ENCODE peak calls at places on chromosomes 5 and 9, in nine cellular contexts. B is A549, X is stomach, V is tibial nerve, S is NB4, L is body of pancreas, H is lower leg skin, E is ovary, P is IMR-90. D is an unnamed sample.

GRCh38 chr9:21688108-21689102 is 114.0 kb upstream of the MTAP start:
- DNase-seq in S (no peak), E (no peak), B (peak), V (no peak), X (peak), P (peak), H (no peak), L (no peak), D (no peak)

GRCh38 chr5:78467140-78467539 is 106.7 kb downstream of the SCAMP1 start:
- DNase-seq in X (no peak), B (no peak), S (no peak), V (no peak), E (no peak), L (no peak), H (no peak), P (no peak), D (no peak)

GRCh38 chr9:18985464-18985951 is 47.5 kb downstream of the SAXO1 start:
- DNase-seq in X (peak), E (no peak), S (no peak), P (no peak), L (no peak), B (no peak), V (no peak), H (no peak), D (peak)

GRCh38 chr9:120531683-120532300 is 48.2 kb downstream of the CDK5RAP2 start:
- DNase-seq in B (peak), V (no peak), H (no peak), S (peak), P (peak), E (no peak), L (no peak), X (no peak), D (peak)

GRCh38 chr9:127522727-127523126 is 71.4 kb downstream of the LRSAM1 start:
- DNase-seq in S (no peak), V (no peak), E (no peak), H (no peak), B (peak), X (no peak), L (no peak), P (no peak), D (no peak)

GRCh38 chr5:115530426-115530825 is 14.1 kb downstream of the FEM1C start:
- DNase-seq in B (no peak), P (no peak), H (no peak), X (no peak), V (no peak), S (no peak), L (no peak), E (no peak), D (no peak)

GRCh38 chr5:134184155-134185135 is 7.7 kb upstream of the SKP1 start:
- DNase-seq in V (peak), E (peak), H (peak), B (peak), L (peak), P (peak), X (peak), S (peak), D (peak)

GRCh38 chr5:150255659-150256415 is 33.7 kb downstream of the CAMK2A start:
- DNase-seq in H (no peak), V (no peak), S (no peak), E (no peak), B (no peak), L (no peak), X (no peak), P (peak), D (no peak)

GRCh38 chr9:98995059-98995665 is 51.5 kb downstream of the COL15A1 start:
- DNase-seq in L (peak), S (no peak), P (no peak), B (no peak), H (peak), E (no peak), V (no peak), X (peak), D (peak)

GRCh38 chr5:56641635-56642255 is 173.6 kb upstream of the MAP3K1 start:
- DNase-seq in V (no peak), P (no peak), S (no peak), H (no peak), B (no peak), X (no peak), E (no peak), L (no peak), D (no peak)

DNA sequence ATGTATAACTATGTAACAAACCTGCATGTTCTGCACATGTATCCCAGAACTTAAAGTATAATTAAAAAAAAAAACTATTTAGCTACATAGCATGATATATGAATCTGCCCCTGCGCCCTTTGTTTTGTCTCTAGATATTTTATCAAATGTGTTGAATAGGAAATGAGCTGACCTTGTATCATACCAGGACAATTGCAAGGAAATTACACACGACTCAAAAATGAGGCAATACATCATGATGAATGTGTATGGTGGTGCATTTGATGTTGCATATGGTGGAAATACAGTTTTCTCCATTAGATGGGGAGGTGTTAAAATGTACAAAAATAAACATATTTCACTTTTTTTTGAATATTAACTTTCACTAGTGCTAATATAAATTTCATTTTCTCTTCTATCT is 28.6 kb upstream of the CEP78 start:
- DNase-seq in S (no peak), H (no peak), B (no peak), X (no peak), E (no peak), P (no peak), V (no peak), L (no peak), D (no peak)
- TF ChIP-seq POLR2A in S (no peak), H (no peak), B (no peak), X (no peak), E (no peak), P (no peak), V (no peak), L (no peak), D (no peak)

GRCh38 chr9:137084526-137084925 is 2.3 kb upstream of the MAN1B1 start:
- DNase-seq in P (no peak), E (peak), L (no peak), V (no peak), X (no peak), H (no peak), B (no peak), S (no peak), D (no peak)
- H3K4me3 ChIP-seq in P (no peak), E (no peak), L (no peak), V (no peak), X (no peak), H (no peak), B (no peak), S (no peak), D (no peak)

GRCh38 chr5:41695920-41696582 is 174.2 kb downstream of the OXCT1 start:
- DNase-seq in B (peak), P (no peak), S (peak), X (no peak), V (no peak), H (no peak), L (no peak), E (no peak), D (no peak)
- TF ChIP-seq POLR2A in B (no peak), P (no peak), S (no peak), X (no peak), V (no peak), H (no peak), L (no peak), E (no peak), D (no peak)

DNA sequence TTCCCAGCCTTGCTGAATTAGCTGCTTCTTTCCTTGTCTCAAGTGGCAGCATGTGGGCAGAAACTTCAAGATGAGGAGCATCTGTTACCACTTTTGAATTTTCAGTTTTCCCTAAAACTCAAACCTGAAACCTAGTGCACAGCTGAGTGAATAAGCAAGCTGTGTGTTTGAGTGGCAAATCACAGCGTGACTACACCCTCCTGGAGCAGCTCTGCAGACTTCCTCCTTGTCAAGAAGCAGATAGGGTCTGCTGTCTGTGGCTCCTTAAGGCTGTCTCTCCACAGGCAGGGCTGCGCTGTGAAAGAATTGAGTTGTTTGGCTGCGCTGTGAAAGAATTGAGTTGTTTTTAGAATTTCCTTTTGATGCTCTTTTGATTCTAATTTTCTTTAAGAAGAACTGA is 179.7 kb upstream of the HAPLN1 start:
- DNase-seq in H (no peak), E (no peak), S (no peak), X (no peak), L (no peak), P (peak), V (no peak), B (no peak), D (no peak)
- H3K4me3 ChIP-seq in H (no peak), E (no peak), S (no peak), X (no peak), L (no peak), P (no peak), V (no peak), B (no peak), D (no peak)

DNA sequence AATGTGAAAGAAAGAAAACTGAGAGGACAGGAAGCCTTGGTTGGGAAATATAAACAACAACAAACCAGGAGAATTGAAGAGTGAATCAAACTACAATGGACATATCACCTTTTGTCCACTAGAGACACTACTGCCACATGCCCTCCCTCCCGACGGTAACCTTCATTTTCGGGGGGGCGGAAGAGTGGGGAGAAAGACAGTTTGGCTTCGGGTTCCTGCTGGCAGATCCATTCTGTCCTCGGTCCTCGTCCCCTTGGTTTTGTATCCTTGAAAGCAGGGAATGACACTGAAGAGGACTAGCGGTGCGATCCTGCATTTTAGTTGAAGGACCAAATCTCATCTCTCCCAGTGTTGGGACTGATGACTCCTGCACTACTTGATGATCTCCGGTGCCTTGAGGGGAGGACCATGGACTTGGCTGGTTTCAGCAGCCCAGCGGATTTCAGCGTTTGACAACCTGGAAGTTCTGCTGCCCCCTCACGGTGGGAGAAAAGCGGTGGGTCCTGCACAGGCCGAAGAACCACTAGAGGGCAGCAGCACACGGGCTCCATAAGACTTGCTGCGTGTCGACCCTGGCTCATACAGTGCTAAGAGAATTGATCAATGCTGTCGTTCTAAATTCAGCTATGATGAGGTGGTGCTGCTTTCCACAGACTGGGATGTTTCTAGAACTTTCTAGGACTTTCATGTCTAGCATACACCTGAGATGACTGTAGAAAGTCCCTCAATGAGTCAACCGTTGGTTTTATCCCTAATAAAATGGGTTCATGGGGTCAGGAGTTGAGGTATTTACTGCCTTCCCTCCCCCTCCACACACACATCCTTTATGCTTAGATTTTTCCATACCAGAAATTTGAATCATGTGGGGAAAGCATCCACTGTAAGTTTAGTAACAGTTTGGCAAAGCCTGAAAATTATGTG is 15.1 kb upstream of the ZNF131 start:
- DNase-seq in E (peak), X (peak), S (peak), L (peak), P (peak), V (peak), B (peak), H (peak), D (peak)
- TF ChIP-seq POLR2A in E (peak), X (no peak), S (no peak), L (peak), P (no peak), V (peak), B (no peak), H (no peak), D (no peak)

GRCh38 chr9:132894857-132895846 is 16.5 kb downstream of the SPACA9 start:
- DNase-seq in X (no peak), L (no peak), H (no peak), E (no peak), V (no peak), P (no peak), B (no peak), S (no peak), D (peak)

GRCh38 chr9:132894343-132894742 is 15.6 kb downstream of the SPACA9 start:
- DNase-seq in V (no peak), E (no peak), B (no peak), L (no peak), H (no peak), S (no peak), X (peak), P (no peak), D (peak)

GRCh38 chr9:132896906-132897305 is 18.2 kb downstream of the SPACA9 start:
- DNase-seq in X (no peak), E (peak), B (no peak), V (peak), P (peak), H (no peak), S (no peak), L (no peak), D (no peak)

GRCh38 chr9:132896264-132896663 is 17.6 kb downstream of the SPACA9 start:
- DNase-seq in X (no peak), P (no peak), S (no peak), E (no peak), L (no peak), V (no peak), B (no peak), H (no peak), D (peak)

DNA sequence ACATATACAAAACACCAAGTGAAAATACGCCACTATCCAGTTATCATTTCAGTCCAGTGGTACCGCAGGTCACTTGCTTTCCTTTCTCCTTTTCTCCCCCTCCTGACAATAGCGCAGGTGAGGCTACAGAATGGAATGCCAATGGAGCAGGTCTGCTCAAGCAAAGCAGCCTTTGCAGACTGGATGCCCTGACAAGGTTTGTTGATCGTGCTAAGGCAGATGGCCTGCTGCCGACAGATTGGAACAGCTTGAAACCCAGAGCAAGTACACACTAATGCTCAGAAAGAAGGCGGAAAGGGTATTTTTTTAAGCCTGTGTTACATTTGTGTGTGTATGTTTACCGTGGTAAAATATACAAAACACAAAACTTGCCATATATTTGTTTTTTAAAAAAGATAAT is 19.3 kb downstream of the SPACA9 start:
- DNase-seq in H (no peak), E (no peak), V (no peak), P (no peak), S (no peak), B (no peak), L (no peak), X (no peak), D (peak)
- H3K4me3 ChIP-seq in H (no peak), E (no peak), V (no peak), P (no peak), S (no peak), B (no peak), L (no peak), X (no peak), D (no peak)

D was measured in upper lobe of left lung.